ENCODE peak calls at places on chromosomes 3 and 15, in four cellular contexts. R is psoas muscle, K is neuronal stem cell, Y is sigmoid colon. X is an unnamed sample.
A peak's percentile ranks its signal among the peaks of the same experiment; 100 is the strongest.

GRCh38 chr15:98330692-98331435 is 317.5 kb upstream of the IGF1R start:
- DNase-seq in R (no peak), K (no peak), Y (no peak), X (no peak)

GRCh38 chr15:38332711-38333110 is 80.1 kb downstream of the SPRED1 start:
- DNase-seq in R (no peak), K (no peak), Y (no peak), X (no peak)

GRCh38 chr3:97979610-97980009 is 7.4 kb upstream of the RIOX2 start:
- DNase-seq in R (no peak), K (no peak), Y (no peak), X (no peak)

GRCh38 chr3:193030276-193030675 is 112.6 kb upstream of the MB21D2 start:
- DNase-seq in R (no peak), K (no peak), Y (no peak), X (no peak)

GRCh38 chr3:101643861-101644613 is 32.9 kb downstream of the ZBTB11 start:
- DNase-seq in R (no peak), K (no peak), Y (no peak), X (no peak)

GRCh38 chr15:43873651-43874050 is 46.8 kb downstream of the WDR76 start:
- DNase-seq in R (no peak), K (no peak), Y (no peak), X (no peak)

GRCh38 chr3:12139111-12139511 is 19.6 kb downstream of the TIMP4 start:
- DNase-seq in R (no peak), K (peak; percentile 36), Y (no peak), X (no peak)

GRCh38 chr15:68833734-68834334 is 13.1 kb upstream of the ANP32A start:
- DNase-seq in R (no peak), K (no peak), Y (no peak), X (no peak)

GRCh38 chr15:57090460-57090859 is 172.0 kb downstream of the TCF12 start:
- DNase-seq in R (no peak), K (no peak), Y (no peak), X (no peak)

GRCh38 chr3:57079221-57079831 is 18.9 kb downstream of the SPATA12 start:
- DNase-seq in R (no peak), K (peak; percentile 56), Y (peak; percentile 77), X (peak; percentile 56)

GRCh38 chr3:5312278-5312677 is 124.8 kb downstream of the EDEM1 start:
- DNase-seq in R (no peak), K (no peak), Y (no peak), X (no peak)

GRCh38 chr15:74203914-74204431 is 1.4 kb upstream of the STRA6 start:
- DNase-seq in R (no peak), K (no peak), Y (no peak), X (no peak)

GRCh38 chr3:29271501-29271900 is 9.4 kb upstream of the RBMS3 start:
- DNase-seq in R (no peak), K (no peak), Y (no peak), X (no peak)

GRCh38 chr15:31258260-31258659 is 68.4 kb upstream of the KLF13 start:
- DNase-seq in R (no peak), K (no peak), Y (no peak), X (no peak)

GRCh38 chr3:82202254-82202653 is 440.8 kb upstream of the GBE1 start:
- DNase-seq in R (no peak), K (no peak), Y (no peak), X (no peak)

GRCh38 chr3:126459111-126459762 is 16.5 kb downstream of the ZXDC start:
- DNase-seq in R (peak; percentile 10), K (no peak), Y (no peak), X (no peak)

GRCh38 chr15:71455107-71455506 is 339.8 kb downstream of the THSD4 start:
- DNase-seq in R (no peak), K (no peak), Y (no peak), X (no peak)

GRCh38 chr3:125043599-125044151 is 12.1 kb downstream of the HEG1 start:
- DNase-seq in R (peak; percentile 82), K (no peak), Y (peak; percentile 77), X (no peak)

GRCh38 chr3:99945328-99945995 is 127.8 kb downstream of the CMSS1 start:
- DNase-seq in R (no peak), K (no peak), Y (no peak), X (no peak)

GRCh38 chr15:81323944-81324881 is at the start of gene STARD5:
- DNase-seq in R (peak; percentile 99), K (peak; percentile 96), Y (peak; percentile 99), X (peak; percentile 100)

GRCh38 chr3:147113293-147114045 is 292.9 kb downstream of the ZIC4 start:
- DNase-seq in R (no peak), K (no peak), Y (no peak), X (no peak)

GRCh38 chr3:41317718-41318117 is 118.4 kb downstream of the CTNNB1 start:
- DNase-seq in R (no peak), K (no peak), Y (no peak), X (no peak)

GRCh38 chr3:10205461-10206165 is 40.9 kb downstream of the IRAK2 start:
- DNase-seq in R (peak; percentile 90), K (no peak), Y (no peak), X (no peak)

GRCh38 chr3:12194669-12195161 is 36.0 kb upstream of the TIMP4 start:
- DNase-seq in R (no peak), K (no peak), Y (no peak), X (no peak)

GRCh38 chr3:195147649-195148121 is 123.3 kb downstream of the XXYLT1 start:
- DNase-seq in R (peak; percentile 64), K (no peak), Y (peak; percentile 88), X (peak; percentile 71)

GRCh38 chr15:69540622-69541021 is 88.0 kb downstream of the RPLP1 start:
- DNase-seq in R (peak; percentile 62), K (no peak), Y (no peak), X (no peak)

GRCh38 chr3:123339302-123339701 is 109.6 kb downstream of the ADCY5 start:
- DNase-seq in R (no peak), K (no peak), Y (peak; percentile 50), X (no peak)

GRCh38 chr15:75346796-75347221 is at the start of gene NEIL1:
- DNase-seq in R (peak; percentile 48), K (no peak), Y (no peak), X (no peak)

GRCh38 chr3:47475029-47475569 is 642 bp downstream of the SCAP start:
- DNase-seq in R (no peak), K (no peak), Y (no peak), X (no peak)

GRCh38 chr3:156563900-156564682 is 9.2 kb upstream of the SSR3 start:
- DNase-seq in R (no peak), K (no peak), Y (no peak), X (no peak)

GRCh38 chr3:50168388-50168787 is 13.3 kb downstream of the SEMA3F start:
- DNase-seq in R (no peak), K (peak; percentile 70), Y (no peak), X (no peak)

GRCh38 chr3:195811756-195812155 is at the start of gene MUC4:
- DNase-seq in R (no peak), K (no peak), Y (peak; percentile 54), X (no peak)

DNA sequence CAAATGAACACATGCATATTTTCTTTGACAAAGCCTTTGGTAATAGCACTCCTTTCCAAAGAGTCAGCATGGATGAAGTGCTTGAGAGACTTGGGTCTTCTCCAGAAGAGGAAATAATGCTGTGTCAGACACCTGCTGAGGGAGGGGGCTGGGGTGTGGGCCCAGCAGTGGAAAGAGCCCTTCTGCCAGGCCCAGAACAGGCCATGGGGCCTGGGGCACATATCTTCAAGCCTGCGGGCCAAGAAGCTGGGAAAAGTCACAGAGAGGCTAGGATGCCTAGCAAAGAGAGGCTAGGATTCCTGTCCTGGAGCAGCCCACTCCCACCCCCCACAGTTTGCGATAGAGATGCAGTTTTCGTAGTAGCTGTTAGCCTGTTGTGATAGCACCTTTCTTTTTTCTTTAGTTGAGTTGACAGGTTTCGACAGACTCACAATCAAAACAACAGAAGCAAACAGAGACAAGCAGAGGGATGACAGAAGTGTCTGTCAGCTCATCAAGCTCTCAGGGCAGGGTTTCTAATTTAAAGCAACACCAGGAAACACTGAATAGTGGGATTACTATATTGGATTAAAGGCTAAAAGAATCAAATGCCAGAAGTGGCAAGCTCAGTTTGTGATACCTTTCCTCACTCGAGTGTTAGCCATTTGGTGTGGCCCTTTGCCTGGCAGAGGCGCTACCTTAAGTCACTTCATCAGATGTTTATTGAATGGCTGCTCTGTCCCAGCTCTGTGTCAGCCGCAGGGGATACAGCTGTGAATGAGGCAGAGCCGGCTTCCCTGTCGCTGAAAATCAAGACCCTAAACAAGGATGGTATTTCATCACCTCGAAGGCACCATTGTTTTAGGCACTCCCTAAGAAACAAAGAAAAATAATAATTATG is 19.0 kb downstream of the CMTM7 start:
- DNase-seq in R (no peak), K (no peak), Y (no peak), X (no peak)
- H3K9me3 ChIP-seq in R (no peaks in the 10 kb centered on the region), K (peaks cover 8% of the 10 kb centered on the region), Y (no peaks in the 10 kb centered on the region), X (no peaks in the 10 kb centered on the region)

GRCh38 chr3:131109156-131109555 is 82.5 kb downstream of the NEK11 start:
- DNase-seq in R (no peak), K (no peak), Y (no peak), X (no peak)

GRCh38 chr3:131110087-131110486 is 83.4 kb downstream of the NEK11 start:
- DNase-seq in R (no peak), K (no peak), Y (no peak), X (no peak)

DNA sequence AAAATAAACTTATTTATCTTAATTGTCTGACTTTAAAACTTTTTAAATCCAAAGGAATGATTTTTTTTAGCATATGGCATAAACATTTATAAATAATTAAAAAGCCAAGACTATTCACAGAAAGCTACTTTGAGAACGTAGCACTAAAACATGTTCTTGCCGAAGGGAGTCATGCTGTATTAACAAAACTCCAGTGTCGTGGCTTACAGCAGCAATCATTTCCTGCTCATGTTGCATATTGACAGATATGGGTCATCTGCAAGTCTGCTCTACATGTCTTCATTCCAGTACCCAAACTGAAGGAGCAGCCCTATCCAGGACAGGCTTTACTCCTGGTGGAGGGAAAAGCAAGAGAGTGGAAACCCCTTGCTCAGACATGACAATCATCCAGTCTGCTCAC is 87.5 kb downstream of the NEK11 start:
- DNase-seq in R (no peak), K (no peak), Y (no peak), X (no peak)
- H3K27me3 ChIP-seq in R (no peaks in the 10 kb centered on the region), K (no peaks in the 10 kb centered on the region), Y (no peaks in the 10 kb centered on the region), X (no peaks in the 10 kb centered on the region)

DNA sequence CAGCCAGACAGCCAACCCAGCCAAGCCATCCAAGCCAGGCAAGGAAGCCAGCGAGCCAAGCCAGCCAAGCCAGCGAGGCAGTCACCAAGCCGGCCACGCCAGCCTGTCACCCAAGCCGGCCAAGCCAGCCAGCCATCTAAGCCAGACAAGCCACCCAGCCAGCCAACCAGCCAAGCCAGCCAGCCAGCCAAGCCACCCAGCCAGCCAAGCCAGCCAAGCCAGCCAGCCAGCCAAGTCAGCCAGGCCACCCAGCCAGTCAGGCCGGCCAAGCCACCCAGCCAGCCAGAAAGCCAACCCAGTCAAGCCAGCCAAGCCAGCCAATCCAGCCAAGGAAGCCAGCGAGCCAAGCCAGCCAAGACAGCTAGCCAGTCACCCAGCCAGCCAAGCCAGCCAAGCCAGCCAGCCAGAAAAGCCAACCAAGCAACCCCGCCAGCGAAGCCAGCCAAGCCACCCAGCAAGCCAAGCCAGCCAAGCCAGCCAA is 201.2 kb downstream of the GOLGA6L6 start:
- DNase-seq in R (peak; percentile 75), K (no peak), Y (peak; percentile 86), X (peak; percentile 91)
- H3K9me3 ChIP-seq in R (peaks cover 5% of the 10 kb centered on the region), K (peaks cover 18% of the 10 kb centered on the region), Y (no peaks in the 10 kb centered on the region), X (peaks cover 10% of the 10 kb centered on the region)

GRCh38 chr3:2098398-2099027 is at the start of gene CNTN4:
- DNase-seq in R (peak; percentile 71), K (peak; percentile 94), Y (peak; percentile 86), X (peak; percentile 82)

GRCh38 chr3:2097641-2098191 is 950 bp upstream of the CNTN4 start:
- DNase-seq in R (no peak), K (no peak), Y (no peak), X (no peak)

GRCh38 chr3:2099779-2100191 is 1.1 kb downstream of the CNTN4 start:
- DNase-seq in R (no peak), K (no peak), Y (no peak), X (no peak)

GRCh38 chr3:2096196-2096595 is 2.5 kb upstream of the CNTN4 start:
- DNase-seq in R (no peak), K (no peak), Y (no peak), X (no peak)

GRCh38 chr3:2099028-2099671 is 484 bp downstream of the CNTN4 start:
- DNase-seq in R (peak; percentile 46), K (peak; percentile 58), Y (no peak), X (peak; percentile 51)
- H3K27me3 ChIP-seq in R (peaks cover 8% of the 10 kb centered on the region), K (peaks cover 2% of the 10 kb centered on the region), Y (peaks cover 11% of the 10 kb centered on the region), X (peaks cover 18% of the 10 kb centered on the region)